ENCODE peak calls at places on chromosomes 16 and 17, in six cellular contexts. B is stimulated activated CD4-positive, alpha-beta T cell treated with anti-CD3 and anti-CD28 coated beads, Interleukin-15, amount 100 ng/mL, for 24 hours; L is retina; M is aorta; C is NAMALWA; R is C1 segment of cervical spinal cord. U is an unnamed sample.
A peak's percentile ranks its signal among the peaks of the same experiment; 100 is the strongest.

GRCh38 chr16:17768257-17768656 is 297.5 kb upstream of the XYLT1 start:
- DNase-seq in B (no peak), L (no peak), M (no peak), C (no peak), R (no peak), U (peak; percentile 85)

GRCh38 chr17:34227707-34228106 is 27.4 kb upstream of the CCL2 start:
- DNase-seq in B (no peak), L (no peak), M (no peak), C (no peak), R (no peak), U (no peak)

GRCh38 chr17:80372456-80372855 is 42.5 kb upstream of the ENDOV start:
- DNase-seq in B (no peak), L (no peak), M (peak; percentile 28), C (no peak), R (no peak), U (no peak)

GRCh38 chr17:82884923-82885322 is 45.1 kb upstream of the ZNF750 start:
- DNase-seq in B (peak; percentile 35), L (no peak), M (no peak), C (peak; percentile 15), R (no peak), U (no peak)

GRCh38 chr16:68091604-68092261 is 6.6 kb downstream of the NFATC3 start:
- DNase-seq in B (no peak), L (no peak), M (no peak), C (no peak), R (no peak), U (no peak)

GRCh38 chr16:49545243-49545642 is 171.6 kb downstream of the C16orf78 start:
- DNase-seq in B (no peak), L (peak; percentile 9), M (peak; percentile 53), C (no peak), R (no peak), U (no peak)

GRCh38 chr16:65845466-65846209 is 520.9 kb upstream of the CDH5 start:
- DNase-seq in B (no peak), L (no peak), M (no peak), C (no peak), R (no peak), U (peak; percentile 32)

GRCh38 chr17:15947976-15948752 is 3.2 kb downstream of the ADORA2B start:
- DNase-seq in B (no peak), L (no peak), M (peak; percentile 65), C (no peak), R (no peak), U (no peak)

GRCh38 chr17:65345261-65346060 is 208.3 kb downstream of the RGS9 start:
- DNase-seq in B (peak; percentile 60), L (peak; percentile 34), M (no peak), C (no peak), R (no peak), U (no peak)

GRCh38 chr16:19757762-19758595 is 39.9 kb downstream of the IQCK start:
- DNase-seq in B (no peak), L (no peak), M (no peak), C (no peak), R (no peak), U (no peak)

GRCh38 chr17:19403021-19403420 is 8.0 kb upstream of the RNF112 start:
- DNase-seq in B (no peak), L (no peak), M (peak; percentile 39), C (no peak), R (no peak), U (no peak)

GRCh38 chr16:69494993-69495392 is 70.6 kb downstream of the CYB5B start:
- DNase-seq in B (peak; percentile 54), L (no peak), M (no peak), C (peak; percentile 54), R (no peak), U (no peak)

GRCh38 chr17:50675627-50676026 is 32.1 kb downstream of the ANKRD40 start:
- DNase-seq in B (no peak), L (no peak), M (no peak), C (no peak), R (peak; percentile 96), U (no peak)

GRCh38 chr17:77530591-77530990 is 389.8 kb downstream of the SEC14L1 start:
- DNase-seq in B (no peak), L (no peak), M (peak; percentile 28), C (no peak), R (no peak), U (no peak)

GRCh38 chr17:3843935-3844516 is 2.0 kb downstream of the NCBP3 start:
- DNase-seq in B (peak; percentile 63), L (no peak), M (peak; percentile 31), C (peak; percentile 58), R (no peak), U (peak; percentile 38)

GRCh38 chr17:82962163-82962720 is 117.2 kb upstream of the METRNL start:
- DNase-seq in B (no peak), L (no peak), M (peak; percentile 54), C (no peak), R (no peak), U (no peak)

GRCh38 chr17:2780931-2781454 is 15.2 kb upstream of the RAP1GAP2 start:
- DNase-seq in B (no peak), L (no peak), M (no peak), C (no peak), R (peak; percentile 98), U (no peak)

GRCh38 chr16:6937641-6938040 is 395.0 kb upstream of the RBFOX1 start:
- DNase-seq in B (no peak), L (no peak), M (no peak), C (no peak), R (no peak), U (no peak)

GRCh38 chr16:86515780-86516617 is 5.7 kb downstream of the FOXF1 start:
- DNase-seq in B (no peak), L (peak; percentile 76), M (peak; percentile 69), C (no peak), R (no peak), U (no peak)

GRCh38 chr16:67673712-67674580 is 7.3 kb downstream of the C16orf86 start:
- DNase-seq in B (no peak), L (no peak), M (peak; percentile 82), C (no peak), R (peak; percentile 72), U (no peak)

U was measured in NCI-H460.